ENCODE peak calls at places on chromosomes 6 and 20, in six cellular contexts. S is A549, J is K562, O is endothelial cell of umbilical vein, V is GM12878, H is HepG2. I is an unnamed sample.
A peak's percentile ranks its signal among the peaks of the same experiment; 100 is the strongest.

GRCh38 chr20:50317644-50318043 is 127.0 kb downstream of the CEBPB start:
- DNase-seq in S (no peak), J (no peak), O (no peak), V (no peak), H (no peak), I (no peak)

GRCh38 chr20:5078399-5078958 is 41.3 kb downstream of the PCNA start:
- DNase-seq in S (peak; percentile 70), J (peak; percentile 42), O (peak; percentile 72), V (peak; percentile 98), H (peak; percentile 60), I (peak; percentile 98)

GRCh38 chr20:12838261-12838866 is 170.4 kb upstream of the SPTLC3 start:
- DNase-seq in S (peak; percentile 26), J (no peak), O (no peak), V (no peak), H (peak; percentile 34), I (peak; percentile 31)

GRCh38 chr20:40339661-40340449 is 349.2 kb downstream of the MAFB start:
- DNase-seq in S (no peak), J (no peak), O (no peak), V (no peak), H (no peak), I (peak; percentile 93)

GRCh38 chr20:2920473-2920872 is 47.2 kb downstream of the PTPRA start:
- DNase-seq in S (no peak), J (no peak), O (no peak), V (no peak), H (no peak), I (no peak)

GRCh38 chr6:105786890-105787655 is 299.1 kb upstream of the PRDM1 start:
- DNase-seq in S (no peak), J (no peak), O (no peak), V (peak; percentile 74), H (no peak), I (no peak)

GRCh38 chr6:159443521-159443920 is 249.5 kb downstream of the SOD2 start:
- DNase-seq in S (no peak), J (no peak), O (no peak), V (no peak), H (no peak), I (no peak)

GRCh38 chr20:22805219-22805618 is 220.8 kb upstream of the FOXA2 start:
- DNase-seq in S (peak; percentile 80), J (no peak), O (peak; percentile 41), V (no peak), H (peak; percentile 17), I (peak; percentile 51)

GRCh38 chr20:16803965-16804792 is 56.0 kb downstream of the OTOR start:
- DNase-seq in S (peak; percentile 54), J (peak; percentile 37), O (peak; percentile 54), V (no peak), H (peak; percentile 47), I (peak; percentile 67)

GRCh38 chr20:2701671-2702081 is 9.1 kb downstream of the EBF4 start:
- DNase-seq in S (no peak), J (no peak), O (no peak), V (no peak), H (no peak), I (no peak)

GRCh38 chr6:160428069-160428430 is 79.9 kb downstream of the SLC22A3 start:
- DNase-seq in S (no peak), J (no peak), O (no peak), V (no peak), H (no peak), I (no peak)

GRCh38 chr20:34680586-34680985 is 3.7 kb upstream of the PIGU start:
- DNase-seq in S (no peak), J (no peak), O (no peak), V (no peak), H (no peak), I (peak; percentile 88)

GRCh38 chr6:35781290-35781689 is 471 bp downstream of the CLPSL1 start:
- DNase-seq in S (no peak), J (no peak), O (no peak), V (no peak), H (no peak), I (no peak)

DNA sequence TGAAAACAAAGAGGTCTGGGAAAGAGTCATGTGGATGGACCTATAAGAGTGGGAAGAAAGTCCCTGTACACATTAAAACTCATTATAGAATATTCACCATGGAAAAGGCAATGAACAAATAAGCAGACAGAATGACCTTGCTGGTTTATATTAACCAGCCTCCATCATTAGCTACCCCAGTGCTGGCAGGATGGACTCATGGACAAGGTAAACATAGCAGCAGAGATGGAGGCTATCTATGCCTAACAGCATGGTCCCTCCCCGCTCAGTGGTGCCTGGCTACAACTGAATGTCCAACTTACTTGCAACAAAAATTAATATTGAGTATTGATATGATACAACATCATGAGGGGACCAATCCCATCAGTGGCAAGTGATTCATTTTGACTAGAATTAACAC is 4.5 kb upstream of the ZKSCAN3 start:
- DNase-seq in S (no peak), J (no peak), O (no peak), V (no peak), H (peak; percentile 56), I (no peak)
- TF ChIP-seq MYC in S (no peak), J (no peak), O (no peak), V (no peak), H (no peak), I (no peak)

GRCh38 chr6:40672118-40672517 is 85.0 kb upstream of the LRFN2 start:
- DNase-seq in S (no peak), J (no peak), O (no peak), V (no peak), H (no peak), I (no peak)

GRCh38 chr6:40678941-40679340 is 91.8 kb upstream of the LRFN2 start:
- DNase-seq in S (no peak), J (no peak), O (no peak), V (no peak), H (no peak), I (no peak)

GRCh38 chr6:40668203-40668602 is 81.0 kb upstream of the LRFN2 start:
- DNase-seq in S (no peak), J (peak; percentile 44), O (no peak), V (no peak), H (no peak), I (no peak)

GRCh38 chr6:40671338-40672050 is 84.3 kb upstream of the LRFN2 start:
- DNase-seq in S (peak; percentile 2), J (no peak), O (no peak), V (no peak), H (peak; percentile 37), I (no peak)

DNA sequence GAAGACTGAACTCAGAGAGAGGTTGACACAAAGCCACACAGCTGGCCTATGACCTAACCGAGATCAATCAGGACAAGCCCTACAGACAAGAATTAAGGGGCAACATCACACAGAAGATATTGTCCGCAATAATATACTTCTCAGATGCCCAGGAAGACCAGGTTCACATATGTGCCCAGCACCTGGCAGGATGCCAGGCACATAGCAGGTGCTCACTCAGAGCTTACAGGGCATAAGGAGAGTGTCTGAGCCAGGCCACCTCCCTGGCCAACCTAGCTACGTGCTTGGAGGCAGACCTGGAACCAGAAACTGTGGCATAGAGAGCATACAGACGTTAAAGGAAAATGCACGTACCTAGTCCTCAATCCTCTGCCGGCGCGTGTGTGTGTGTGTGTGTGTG is 87.0 kb upstream of the LRFN2 start:
- DNase-seq in S (no peak), J (no peak), O (no peak), V (no peak), H (no peak), I (no peak)
- TF ChIP-seq MYC in S (no peak), J (no peak), O (no peak), V (no peak), H (no peak), I (no peak)

GRCh38 chr6:98566126-98566525 is 268.2 kb upstream of the POU3F2 start:
- DNase-seq in S (no peak), J (no peak), O (no peak), V (no peak), H (no peak), I (no peak)

DNA sequence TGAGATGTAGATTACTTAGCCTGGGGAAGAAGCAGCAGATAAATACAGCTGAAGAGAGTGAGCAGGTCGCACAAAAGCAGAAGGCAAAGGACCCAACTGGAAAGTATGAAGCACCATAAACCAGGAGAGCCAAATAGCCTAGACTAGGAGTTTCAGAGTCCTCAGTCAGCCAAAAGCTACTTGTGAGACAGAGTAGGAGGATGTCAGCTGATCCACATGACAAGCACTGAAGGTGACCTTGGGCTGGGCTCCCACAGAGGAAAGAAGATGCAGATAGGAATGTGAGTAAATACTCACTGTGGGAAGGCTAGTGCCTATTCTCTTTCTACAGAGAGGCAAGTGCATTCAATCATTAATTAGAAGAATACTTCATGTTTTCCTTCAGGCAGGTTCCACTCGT is 274.0 kb upstream of the POU3F2 start:
- DNase-seq in S (no peak), J (no peak), O (no peak), V (no peak), H (no peak), I (no peak)
- TF ChIP-seq MYC in S (no peak), J (no peak), O (no peak), V (no peak), H (no peak), I (no peak)

GRCh38 chr6:100230976-100231316 is 233.8 kb downstream of the SIM1 start:
- DNase-seq in S (peak; percentile 2), J (no peak), O (peak; percentile 51), V (no peak), H (no peak), I (no peak)
- TF ChIP-seq MYC in S (no peak), J (no peak), O (no peak), V (no peak), H (no peak), I (no peak)

GRCh38 chr6:68975064-68975463 is 340.0 kb downstream of the ADGRB3 start:
- DNase-seq in S (peak; percentile 17), J (peak; percentile 13), O (no peak), V (no peak), H (no peak), I (no peak)
- TF ChIP-seq MYC in S (no peak), J (no peak), O (no peak), V (no peak), H (no peak), I (no peak)

GRCh38 chr6:19705606-19706005 is 131.6 kb upstream of the ID4 start:
- DNase-seq in S (no peak), J (no peak), O (no peak), V (no peak), H (no peak), I (no peak)

GRCh38 chr6:19694697-19695096 is 142.5 kb upstream of the ID4 start:
- DNase-seq in S (no peak), J (no peak), O (no peak), V (no peak), H (no peak), I (no peak)

GRCh38 chr6:19697744-19698290 is 139.4 kb upstream of the ID4 start:
- DNase-seq in S (no peak), J (no peak), O (no peak), V (no peak), H (no peak), I (peak; percentile 7)

DNA sequence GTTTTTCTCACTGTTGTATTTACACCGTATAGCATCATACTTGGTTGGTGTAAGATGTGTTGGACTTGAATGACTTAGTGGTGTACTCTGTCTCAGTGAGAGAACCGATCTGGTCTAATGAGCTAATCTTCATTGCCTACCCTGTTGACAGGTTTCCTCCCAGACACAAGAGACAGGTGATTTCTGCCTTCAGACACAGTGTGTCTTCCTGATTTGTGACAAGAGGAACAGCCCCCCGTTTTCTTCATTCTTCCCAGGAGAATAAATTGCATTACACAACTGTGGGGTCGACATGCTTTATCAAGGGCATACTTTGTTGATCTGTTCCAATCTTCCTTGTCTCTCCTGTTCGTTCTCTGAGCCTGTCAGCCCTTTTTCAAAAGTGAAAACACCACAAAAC is 137.2 kb upstream of the ID4 start:
- DNase-seq in S (no peak), J (no peak), O (no peak), V (no peak), H (no peak), I (no peak)
- TF ChIP-seq MYC in S (no peak), J (no peak), O (no peak), V (no peak), H (no peak), I (no peak)